ENCODE peak calls at places on chromosomes 1 and 21, in four cellular contexts. One of them, this sample, is unnamed. For H3K4me1, the result is how much of the 10 kb centered on the place peaks cover.

GRCh38 chr1:55287732-55288131 is 72.6 kb upstream of the USP24 start:
- DNase-seq in lower lobe of right lung: no peak
- DNase-seq in heart left ventricle: no peak
- DNase-seq in pancreas: no peak
- DNase-seq in this sample: no peak

GRCh38 chr1:207454046-207454964 is at the start of gene CR2:
- DNase-seq in heart left ventricle: peak
- DNase-seq in lower lobe of right lung: peak
- DNase-seq in pancreas: peak
- DNase-seq in this sample: peak

GRCh38 chr1:239636321-239636720 is 250.0 kb downstream of the CHRM3 start:
- DNase-seq in heart left ventricle: no peak
- DNase-seq in pancreas: no peak
- DNase-seq in lower lobe of right lung: no peak
- DNase-seq in this sample: no peak

GRCh38 chr1:149845416-149845815 is 54.0 kb upstream of the BOLA1 start:
- DNase-seq in heart left ventricle: no peak
- DNase-seq in pancreas: no peak
- DNase-seq in lower lobe of right lung: no peak
- DNase-seq in this sample: no peak

GRCh38 chr1:110152133-110152785 is 2.0 kb downstream of the SLC6A17 start:
- DNase-seq in heart left ventricle: no peak
- DNase-seq in lower lobe of right lung: no peak
- DNase-seq in pancreas: no peak
- DNase-seq in this sample: no peak

GRCh38 chr21:31730687-31731111 is 1.2 kb downstream of the SCAF4 start:
- DNase-seq in pancreas: no peak
- DNase-seq in heart left ventricle: peak
- DNase-seq in lower lobe of right lung: no peak
- DNase-seq in this sample: no peak

GRCh38 chr1:10267319-10267718 is 56.9 kb downstream of the KIF1B start:
- DNase-seq in heart left ventricle: no peak
- DNase-seq in lower lobe of right lung: no peak
- DNase-seq in pancreas: no peak
- DNase-seq in this sample: no peak

GRCh38 chr1:167465018-167465417 is 53.3 kb downstream of the CD247 start:
- DNase-seq in pancreas: no peak
- DNase-seq in lower lobe of right lung: no peak
- DNase-seq in heart left ventricle: no peak
- DNase-seq in this sample: no peak

GRCh38 chr1:14403961-14404645 is 194.4 kb upstream of the KAZN start:
- DNase-seq in heart left ventricle: no peak
- DNase-seq in lower lobe of right lung: no peak
- DNase-seq in pancreas: no peak
- DNase-seq in this sample: no peak

GRCh38 chr1:150362721-150363425 is 1.1 kb upstream of the RPRD2 start:
- DNase-seq in heart left ventricle: no peak
- DNase-seq in lower lobe of right lung: no peak
- DNase-seq in pancreas: peak
- DNase-seq in this sample: no peak

DNA sequence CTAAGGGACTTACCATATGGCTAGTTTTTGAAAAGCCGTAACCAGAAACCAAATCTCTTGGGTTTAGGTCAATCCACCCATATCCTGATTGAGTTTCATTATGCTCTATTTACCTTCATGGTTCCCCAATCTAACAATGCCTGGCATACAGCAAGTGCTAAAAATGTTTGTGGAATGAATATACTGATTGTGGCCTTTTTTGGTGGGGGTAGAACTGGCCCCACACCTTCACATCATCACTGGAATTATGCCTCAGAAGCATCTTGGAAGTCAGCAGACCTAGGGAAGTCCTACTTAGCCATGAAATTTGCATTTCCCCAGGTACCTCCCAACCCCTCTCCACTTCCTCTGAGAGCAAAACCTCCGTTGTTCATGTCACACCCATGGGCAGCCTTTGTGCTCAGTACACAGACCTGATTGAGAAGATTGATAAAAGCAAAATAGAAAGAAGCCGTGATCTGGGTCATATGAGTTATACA is 17.8 kb upstream of the SLAMF1 start:
- DNase-seq in pancreas: no peak
- DNase-seq in lower lobe of right lung: no peak
- DNase-seq in heart left ventricle: no peak
- DNase-seq in this sample: no peak
- H3K4me1 ChIP-seq in pancreas: under half
- H3K4me1 ChIP-seq in lower lobe of right lung: under half
- H3K4me1 ChIP-seq in heart left ventricle: under half
- H3K4me1 ChIP-seq in this sample: under half

GRCh38 chr21:41589620-41590175 is 81.7 kb upstream of the TMPRSS2 start:
- DNase-seq in heart left ventricle: no peak
- DNase-seq in lower lobe of right lung: no peak
- DNase-seq in pancreas: no peak
- DNase-seq in this sample: no peak

GRCh38 chr21:41593051-41593783 is 85.3 kb upstream of the TMPRSS2 start:
- DNase-seq in heart left ventricle: no peak
- DNase-seq in lower lobe of right lung: no peak
- DNase-seq in pancreas: no peak
- DNase-seq in this sample: peak

GRCh38 chr21:41585199-41585994 is 77.4 kb upstream of the TMPRSS2 start:
- DNase-seq in pancreas: no peak
- DNase-seq in lower lobe of right lung: no peak
- DNase-seq in heart left ventricle: no peak
- DNase-seq in this sample: no peak

GRCh38 chr21:41584603-41585176 is 76.7 kb upstream of the TMPRSS2 start:
- DNase-seq in heart left ventricle: no peak
- DNase-seq in pancreas: no peak
- DNase-seq in lower lobe of right lung: no peak
- DNase-seq in this sample: no peak

DNA sequence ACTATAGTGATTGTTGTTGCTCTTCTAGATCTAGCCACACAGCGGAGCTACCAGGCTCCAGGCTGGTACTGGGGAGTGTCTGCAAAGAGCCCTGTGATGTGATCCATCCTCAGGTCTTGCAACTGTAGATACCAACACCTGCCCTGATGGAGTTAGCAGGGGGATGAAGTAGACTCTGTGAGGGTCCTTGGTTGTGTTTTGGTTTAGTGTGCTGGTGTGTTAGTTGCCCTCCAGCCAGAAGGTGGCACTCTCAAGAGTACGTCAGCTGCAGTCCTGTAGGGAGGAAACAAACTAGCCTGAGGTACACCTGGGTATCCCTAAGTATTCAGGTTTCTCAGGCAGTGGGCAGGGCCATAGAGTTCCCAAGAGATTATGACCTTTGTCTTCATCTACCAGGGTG is 81.2 kb upstream of the TMPRSS2 start:
- DNase-seq in pancreas: no peak
- DNase-seq in heart left ventricle: no peak
- DNase-seq in lower lobe of right lung: no peak
- DNase-seq in this sample: no peak
- TF ChIP-seq CTCF in pancreas: no peak
- TF ChIP-seq CTCF in heart left ventricle: no peak
- TF ChIP-seq CTCF in lower lobe of right lung: no peak
- TF ChIP-seq CTCF in this sample: no peak

DNA sequence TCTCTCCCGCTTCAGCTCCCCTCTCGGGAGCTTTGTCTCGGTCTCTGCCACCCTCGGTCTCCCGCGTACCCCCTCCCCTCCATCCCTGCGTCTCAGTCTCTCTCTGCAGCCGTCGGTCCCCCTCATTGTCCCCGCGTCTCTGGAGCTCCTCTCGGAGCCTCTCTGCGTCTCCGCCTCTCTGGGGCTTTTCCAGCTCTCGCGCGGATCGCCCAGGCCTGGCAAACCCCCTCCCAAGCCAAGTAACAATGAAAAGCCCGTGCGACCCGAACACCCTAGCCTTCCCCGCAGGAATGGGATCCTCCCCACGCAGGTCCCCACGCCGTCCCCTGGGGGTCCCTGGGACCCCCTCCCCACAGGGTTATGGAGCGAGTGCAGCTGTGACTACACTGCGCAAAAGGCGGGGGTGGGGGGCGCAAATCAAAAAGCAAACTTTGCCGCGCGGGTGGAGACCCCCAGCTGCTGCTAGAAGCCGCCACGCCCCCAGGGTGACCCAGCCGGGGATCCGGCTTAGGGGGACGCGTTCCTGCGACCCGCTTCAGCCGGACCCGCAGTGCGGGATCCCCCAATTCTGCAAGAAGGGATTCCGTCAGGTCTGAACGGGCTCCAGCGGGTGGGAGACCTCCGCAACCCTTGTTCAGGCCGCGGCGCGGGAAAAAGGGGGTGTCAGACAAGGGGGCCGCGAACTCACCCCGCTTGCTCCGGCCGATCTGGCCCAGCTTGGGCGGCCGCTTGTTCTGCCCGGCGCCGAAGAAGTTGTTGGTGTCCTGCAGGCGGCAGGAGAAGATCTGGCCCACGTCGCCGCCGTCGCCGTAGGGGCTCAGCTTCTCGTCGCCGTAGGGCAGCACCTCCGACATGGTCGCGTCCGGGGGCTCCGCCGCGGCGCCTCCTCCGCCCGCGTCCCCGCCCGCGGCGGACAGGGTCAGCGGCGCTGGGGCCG is 1.2 kb downstream of the CAMK2N1 start:
- DNase-seq in lower lobe of right lung: no peak
- DNase-seq in heart left ventricle: no peak
- DNase-seq in pancreas: no peak
- DNase-seq in this sample: peak
- H3K4me3 ChIP-seq in lower lobe of right lung: peak
- H3K4me3 ChIP-seq in heart left ventricle: peak
- H3K4me3 ChIP-seq in pancreas: peak
- H3K4me3 ChIP-seq in this sample: peak

GRCh38 chr1:154460695-154461249 is 41.2 kb upstream of the TDRD10 start:
- DNase-seq in lower lobe of right lung: no peak
- DNase-seq in heart left ventricle: no peak
- DNase-seq in pancreas: no peak
- DNase-seq in this sample: no peak
- H3K4me1 ChIP-seq in lower lobe of right lung: under half
- H3K4me1 ChIP-seq in heart left ventricle: under half
- H3K4me1 ChIP-seq in pancreas: under half
- H3K4me1 ChIP-seq in this sample: under half

GRCh38 chr21:42358261-42358660 is 7.5 kb upstream of the TFF2 start:
- DNase-seq in heart left ventricle: no peak
- DNase-seq in lower lobe of right lung: no peak
- DNase-seq in pancreas: no peak
- DNase-seq in this sample: no peak
- TF ChIP-seq CTCF in heart left ventricle: no peak
- TF ChIP-seq CTCF in lower lobe of right lung: no peak
- TF ChIP-seq CTCF in pancreas: no peak
- TF ChIP-seq CTCF in this sample: no peak

GRCh38 chr21:35046880-35047229 is 2.2 kb downstream of the RUNX1 start:
- DNase-seq in heart left ventricle: no peak
- DNase-seq in lower lobe of right lung: no peak
- DNase-seq in pancreas: no peak
- DNase-seq in this sample: no peak
- H3K4me3 ChIP-seq in heart left ventricle: peak
- H3K4me3 ChIP-seq in lower lobe of right lung: peak
- H3K4me3 ChIP-seq in pancreas: no peak
- H3K4me3 ChIP-seq in this sample: no peak

This sample was measured in Caco-2.